ENCODE peak calls at places on chromosomes 6 and 20, in six cellular contexts. One of them, this sample, is unnamed.

GRCh38 chr6:109455161-109455501 is 441 bp downstream of the MICAL1 start:
- DNase-seq in left ventricle myocardium inferior: no peak
- DNase-seq in Panc1: no peak
- DNase-seq in GM10248: peak
- DNase-seq in left lung: peak
- DNase-seq in body of pancreas: no peak
- DNase-seq in this sample: peak

GRCh38 chr20:61236677-61237076 is 15.4 kb upstream of the CDH4 start:
- DNase-seq in left ventricle myocardium inferior: no peak
- DNase-seq in Panc1: no peak
- DNase-seq in GM10248: no peak
- DNase-seq in left lung: no peak
- DNase-seq in body of pancreas: no peak
- DNase-seq in this sample: no peak

GRCh38 chr6:34154668-34155447 is 9.0 kb upstream of the GRM4 start:
- DNase-seq in left ventricle myocardium inferior: peak
- DNase-seq in Panc1: no peak
- DNase-seq in GM10248: peak
- DNase-seq in left lung: peak
- DNase-seq in body of pancreas: peak
- DNase-seq in this sample: peak

GRCh38 chr6:113102761-113103160 is 754.4 kb upstream of the MARCKS start:
- DNase-seq in left ventricle myocardium inferior: no peak
- DNase-seq in Panc1: no peak
- DNase-seq in GM10248: no peak
- DNase-seq in left lung: no peak
- DNase-seq in body of pancreas: no peak
- DNase-seq in this sample: no peak

GRCh38 chr6:111841822-111842221 is 31.4 kb downstream of the FYN start:
- DNase-seq in left ventricle myocardium inferior: no peak
- DNase-seq in Panc1: no peak
- DNase-seq in GM10248: no peak
- DNase-seq in left lung: no peak
- DNase-seq in body of pancreas: no peak
- DNase-seq in this sample: no peak

GRCh38 chr6:56540950-56541600 is 101.6 kb downstream of the DST start:
- DNase-seq in left ventricle myocardium inferior: no peak
- DNase-seq in Panc1: no peak
- DNase-seq in GM10248: no peak
- DNase-seq in left lung: no peak
- DNase-seq in body of pancreas: no peak
- DNase-seq in this sample: no peak

GRCh38 chr6:166289181-166290061 is 18.8 kb downstream of the PRR18 start:
- DNase-seq in left ventricle myocardium inferior: no peak
- DNase-seq in Panc1: no peak
- DNase-seq in GM10248: no peak
- DNase-seq in left lung: no peak
- DNase-seq in body of pancreas: no peak
- DNase-seq in this sample: no peak

GRCh38 chr6:169376458-169376857 is 122.8 kb upstream of the THBS2 start:
- DNase-seq in left ventricle myocardium inferior: no peak
- DNase-seq in Panc1: no peak
- DNase-seq in GM10248: no peak
- DNase-seq in left lung: no peak
- DNase-seq in body of pancreas: no peak
- DNase-seq in this sample: no peak

GRCh38 chr6:24431045-24431451 is 28.3 kb downstream of the MRS2 start:
- DNase-seq in left ventricle myocardium inferior: no peak
- DNase-seq in Panc1: peak
- DNase-seq in GM10248: peak
- DNase-seq in left lung: no peak
- DNase-seq in body of pancreas: no peak
- DNase-seq in this sample: peak

GRCh38 chr6:154792761-154793160 is 59.5 kb downstream of the SCAF8 start:
- DNase-seq in left ventricle myocardium inferior: no peak
- DNase-seq in Panc1: no peak
- DNase-seq in GM10248: no peak
- DNase-seq in left lung: no peak
- DNase-seq in body of pancreas: no peak
- DNase-seq in this sample: no peak

GRCh38 chr6:227074-227782 is 65.1 kb upstream of the DUSP22 start:
- DNase-seq in left ventricle myocardium inferior: no peak
- DNase-seq in Panc1: no peak
- DNase-seq in GM10248: peak
- DNase-seq in left lung: no peak
- DNase-seq in body of pancreas: no peak
- DNase-seq in this sample: peak

GRCh38 chr20:62688855-62689460 is 19.7 kb upstream of the NTSR1 start:
- DNase-seq in left ventricle myocardium inferior: no peak
- DNase-seq in Panc1: no peak
- DNase-seq in GM10248: no peak
- DNase-seq in left lung: no peak
- DNase-seq in body of pancreas: no peak
- DNase-seq in this sample: no peak
- TF ChIP-seq CTCF in left ventricle myocardium inferior: peak
- TF ChIP-seq CTCF in Panc1: no peak
- TF ChIP-seq CTCF in GM10248: no peak
- TF ChIP-seq CTCF in left lung: no peak
- TF ChIP-seq CTCF in body of pancreas: no peak
- TF ChIP-seq CTCF in this sample: no peak

GRCh38 chr6:84685983-84686584 is 78.3 kb downstream of the TBX18 start:
- DNase-seq in left ventricle myocardium inferior: no peak
- DNase-seq in Panc1: peak
- DNase-seq in GM10248: peak
- DNase-seq in left lung: no peak
- DNase-seq in body of pancreas: no peak
- DNase-seq in this sample: peak
- TF ChIP-seq CTCF in left ventricle myocardium inferior: peak
- TF ChIP-seq CTCF in Panc1: peak
- TF ChIP-seq CTCF in GM10248: peak
- TF ChIP-seq CTCF in left lung: peak
- TF ChIP-seq CTCF in body of pancreas: no peak
- TF ChIP-seq CTCF in this sample: no peak

DNA sequence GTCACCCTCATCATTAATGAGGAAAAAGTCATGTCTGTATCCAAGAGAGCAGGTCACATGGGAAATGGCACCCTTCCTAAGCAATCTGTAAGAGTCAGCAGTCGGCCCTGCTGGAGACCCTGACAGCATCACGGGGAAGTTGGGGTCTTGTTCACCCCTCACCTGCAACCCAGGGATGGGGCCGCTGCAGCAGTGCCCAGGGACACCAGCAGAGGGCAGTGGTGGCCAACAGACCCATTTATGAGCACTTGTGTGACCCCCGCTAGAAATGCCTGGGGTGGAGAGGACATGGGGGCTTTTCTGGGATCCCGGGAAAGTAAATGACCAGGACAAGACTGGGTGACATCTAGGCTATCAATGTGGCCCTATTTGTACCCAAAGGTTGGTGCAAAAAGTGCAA is 35.9 kb downstream of the ANKRD60 start:
- DNase-seq in left ventricle myocardium inferior: no peak
- DNase-seq in Panc1: no peak
- DNase-seq in GM10248: peak
- DNase-seq in left lung: peak
- DNase-seq in body of pancreas: no peak
- DNase-seq in this sample: peak
- TF ChIP-seq CTCF in left ventricle myocardium inferior: peak
- TF ChIP-seq CTCF in Panc1: peak
- TF ChIP-seq CTCF in GM10248: peak
- TF ChIP-seq CTCF in left lung: peak
- TF ChIP-seq CTCF in body of pancreas: peak
- TF ChIP-seq CTCF in this sample: peak

GRCh38 chr6:134282816-134283215 is 35.1 kb downstream of the SGK1 start:
- DNase-seq in left ventricle myocardium inferior: no peak
- DNase-seq in Panc1: no peak
- DNase-seq in GM10248: no peak
- DNase-seq in left lung: no peak
- DNase-seq in body of pancreas: no peak
- DNase-seq in this sample: no peak
- TF ChIP-seq CTCF in left ventricle myocardium inferior: no peak
- TF ChIP-seq CTCF in Panc1: no peak
- TF ChIP-seq CTCF in GM10248: no peak
- TF ChIP-seq CTCF in left lung: no peak
- TF ChIP-seq CTCF in body of pancreas: no peak
- TF ChIP-seq CTCF in this sample: no peak

GRCh38 chr6:9628819-9629218 is 786.1 kb downstream of the TFAP2A start:
- DNase-seq in left ventricle myocardium inferior: no peak
- DNase-seq in Panc1: no peak
- DNase-seq in GM10248: no peak
- DNase-seq in left lung: no peak
- DNase-seq in body of pancreas: no peak
- DNase-seq in this sample: no peak
- TF ChIP-seq CTCF in left ventricle myocardium inferior: no peak
- TF ChIP-seq CTCF in Panc1: no peak
- TF ChIP-seq CTCF in GM10248: no peak
- TF ChIP-seq CTCF in left lung: no peak
- TF ChIP-seq CTCF in body of pancreas: no peak
- TF ChIP-seq CTCF in this sample: no peak

GRCh38 chr6:127073222-127073621 is 45.2 kb upstream of the RSPO3 start:
- DNase-seq in left ventricle myocardium inferior: no peak
- DNase-seq in Panc1: no peak
- DNase-seq in GM10248: no peak
- DNase-seq in left lung: no peak
- DNase-seq in body of pancreas: no peak
- DNase-seq in this sample: no peak

GRCh38 chr6:127069659-127070279 is 48.7 kb upstream of the RSPO3 start:
- DNase-seq in left ventricle myocardium inferior: no peak
- DNase-seq in Panc1: no peak
- DNase-seq in GM10248: no peak
- DNase-seq in left lung: no peak
- DNase-seq in body of pancreas: no peak
- DNase-seq in this sample: peak
- TF ChIP-seq CTCF in left ventricle myocardium inferior: peak
- TF ChIP-seq CTCF in Panc1: peak
- TF ChIP-seq CTCF in GM10248: no peak
- TF ChIP-seq CTCF in left lung: peak
- TF ChIP-seq CTCF in body of pancreas: peak
- TF ChIP-seq CTCF in this sample: no peak

GRCh38 chr6:1477432-1478090 is 88.2 kb downstream of the FOXF2 start:
- DNase-seq in left ventricle myocardium inferior: no peak
- DNase-seq in Panc1: no peak
- DNase-seq in GM10248: no peak
- DNase-seq in left lung: no peak
- DNase-seq in body of pancreas: no peak
- DNase-seq in this sample: no peak
- TF ChIP-seq CTCF in left ventricle myocardium inferior: no peak
- TF ChIP-seq CTCF in Panc1: no peak
- TF ChIP-seq CTCF in GM10248: no peak
- TF ChIP-seq CTCF in left lung: no peak
- TF ChIP-seq CTCF in body of pancreas: no peak
- TF ChIP-seq CTCF in this sample: no peak

DNA sequence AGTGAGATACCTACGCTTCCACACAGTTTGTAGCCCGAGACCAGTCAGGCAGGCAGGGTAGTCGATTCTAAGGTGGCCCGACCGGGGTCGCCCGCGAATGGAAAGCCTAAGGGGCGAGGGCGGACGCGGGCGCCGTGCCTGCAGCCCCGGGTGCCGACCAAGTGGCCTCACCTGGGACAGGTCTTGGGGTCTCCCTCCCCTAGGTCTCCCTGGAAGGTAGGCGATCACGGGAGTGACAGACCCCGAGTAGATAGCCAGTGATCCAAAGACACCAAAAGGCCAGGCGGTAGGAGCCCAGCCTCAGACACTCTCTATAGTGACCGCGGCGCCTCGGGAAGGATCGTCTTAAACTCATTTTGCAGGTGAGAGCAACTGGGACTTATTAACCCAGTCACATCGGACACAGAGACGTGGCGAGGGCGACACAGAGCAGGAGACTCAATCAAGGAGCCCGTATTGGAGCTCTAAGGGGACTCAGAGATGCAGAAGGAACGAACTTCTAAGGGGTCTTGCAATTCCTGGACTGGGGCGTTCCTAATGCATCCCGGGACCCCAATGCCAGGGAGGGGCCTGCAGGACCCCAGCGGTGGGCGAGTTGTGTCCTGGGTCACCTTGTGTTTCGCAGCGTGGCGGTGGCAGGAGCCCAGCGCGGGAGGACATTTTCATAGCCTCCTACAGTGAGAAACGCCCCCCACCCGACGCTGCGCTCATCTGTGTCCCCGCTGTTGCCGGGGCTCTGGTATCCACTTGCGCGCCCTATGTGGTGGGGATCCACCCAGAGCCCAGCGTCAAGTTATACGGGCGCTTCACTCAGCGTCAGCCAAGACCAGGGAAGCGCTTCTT is 2.1 kb upstream of the VSX1 start:
- DNase-seq in left ventricle myocardium inferior: no peak
- DNase-seq in Panc1: no peak
- DNase-seq in GM10248: no peak
- DNase-seq in left lung: peak
- DNase-seq in body of pancreas: no peak
- DNase-seq in this sample: peak
- TF ChIP-seq CTCF in left ventricle myocardium inferior: peak
- TF ChIP-seq CTCF in Panc1: no peak
- TF ChIP-seq CTCF in GM10248: no peak
- TF ChIP-seq CTCF in left lung: no peak
- TF ChIP-seq CTCF in body of pancreas: no peak
- TF ChIP-seq CTCF in this sample: no peak

GRCh38 chr6:26126394-26127221 is 39.4 kb downstream of the HFE start:
- DNase-seq in left ventricle myocardium inferior: no peak
- DNase-seq in Panc1: no peak
- DNase-seq in GM10248: no peak
- DNase-seq in left lung: no peak
- DNase-seq in body of pancreas: peak
- DNase-seq in this sample: no peak
- TF ChIP-seq CTCF in left ventricle myocardium inferior: no peak
- TF ChIP-seq CTCF in Panc1: no peak
- TF ChIP-seq CTCF in GM10248: no peak
- TF ChIP-seq CTCF in left lung: no peak
- TF ChIP-seq CTCF in body of pancreas: no peak
- TF ChIP-seq CTCF in this sample: no peak

DNA sequence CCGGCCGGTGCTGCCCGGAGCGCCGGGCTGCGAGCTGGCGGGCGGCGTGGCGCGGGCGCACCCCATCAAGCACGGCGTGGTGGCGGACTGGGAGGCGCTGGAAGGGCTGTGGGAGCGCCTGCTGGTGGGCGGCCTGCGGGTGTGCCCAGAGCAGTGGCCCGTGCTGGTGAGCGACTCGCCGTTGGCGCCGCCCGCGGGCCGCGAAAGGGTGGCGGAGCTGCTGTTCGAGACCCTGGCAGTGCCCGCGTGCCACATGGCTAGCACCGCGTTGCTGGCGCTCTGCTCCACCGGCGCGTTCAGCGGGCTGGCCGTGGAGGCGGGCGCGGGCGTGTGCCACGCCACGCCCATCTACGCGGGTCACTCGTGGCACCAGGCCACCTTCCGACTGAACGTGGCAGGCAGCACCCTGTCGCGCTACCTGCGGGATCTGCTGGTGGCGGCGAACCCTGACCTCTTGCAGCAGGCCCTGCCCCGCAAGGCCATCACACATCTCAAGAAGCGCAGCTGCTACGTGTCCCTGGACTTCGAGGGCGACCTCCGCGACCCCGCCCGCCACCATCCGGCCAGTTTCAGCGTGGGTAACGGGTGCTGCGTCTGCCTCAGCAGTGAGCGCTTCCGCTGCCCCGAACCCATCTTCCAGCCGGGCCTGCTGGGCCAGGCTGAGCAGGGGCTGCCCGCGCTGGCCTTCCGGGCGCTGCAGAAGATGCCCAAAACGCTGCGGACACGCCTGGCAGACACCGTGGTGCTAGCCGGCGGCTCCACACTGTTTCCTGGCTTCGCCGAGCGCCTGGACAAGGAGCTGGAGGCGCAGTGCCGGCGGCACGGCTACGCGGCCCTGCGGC is 723 bp downstream of the ACTL10 start:
- DNase-seq in left ventricle myocardium inferior: peak
- DNase-seq in Panc1: no peak
- DNase-seq in GM10248: peak
- DNase-seq in left lung: peak
- DNase-seq in body of pancreas: peak
- DNase-seq in this sample: peak
- TF ChIP-seq CTCF in left ventricle myocardium inferior: no peak
- TF ChIP-seq CTCF in Panc1: no peak
- TF ChIP-seq CTCF in GM10248: no peak
- TF ChIP-seq CTCF in left lung: no peak
- TF ChIP-seq CTCF in body of pancreas: no peak
- TF ChIP-seq CTCF in this sample: peak